ENCODE peak calls at places on chromosomes 2 and 18, in six cellular contexts. M, U, Z, Y, E and D are unnamed samples.
A peak's percentile ranks its signal among the peaks of the same experiment; 100 is the strongest.

GRCh38 chr2:224722250-224722649 is 6.1 kb upstream of the CCDC195 start:
- DNase-seq in M (no peak), U (peak; percentile 71), Z (no peak), Y (no peak), E (no peak), D (no peak)

GRCh38 chr2:234701421-234701820 is 204.5 kb upstream of the ARL4C start:
- DNase-seq in M (no peak), U (no peak), Z (no peak), Y (no peak), E (no peak), D (no peak)

GRCh38 chr2:197777823-197778407 is 7.2 kb downstream of the BOLL start:
- DNase-seq in M (peak; percentile 16), U (peak; percentile 40), Z (no peak), Y (peak; percentile 30), E (peak; percentile 51), D (peak; percentile 66)

GRCh38 chr2:26009567-26009963 is 24.3 kb upstream of the RAB10 start:
- DNase-seq in M (no peak), U (no peak), Z (no peak), Y (no peak), E (no peak), D (no peak)

GRCh38 chr2:134982603-134983002 is 64.0 kb downstream of the CCNT2 start:
- DNase-seq in M (no peak), U (no peak), Z (no peak), Y (no peak), E (no peak), D (no peak)

GRCh38 chr2:216163518-216163917 is 54.4 kb downstream of the XRCC5 start:
- DNase-seq in M (no peak), U (no peak), Z (no peak), Y (no peak), E (no peak), D (no peak)

GRCh38 chr18:11826836-11827235 is 24.4 kb upstream of the CHMP1B start:
- DNase-seq in M (no peak), U (no peak), Z (no peak), Y (no peak), E (peak; percentile 45), D (no peak)

GRCh38 chr18:46097378-46097852 is 681 bp downstream of the ATP5F1A start:
- DNase-seq in M (no peak), U (peak; percentile 36), Z (no peak), Y (no peak), E (no peak), D (no peak)

GRCh38 chr2:100782376-100782878 is 37.5 kb upstream of the NPAS2 start:
- DNase-seq in M (no peak), U (no peak), Z (no peak), Y (no peak), E (no peak), D (no peak)

GRCh38 chr2:171522057-171522803 is at the start of gene CYBRD1:
- DNase-seq in M (no peak), U (peak; percentile 91), Z (peak; percentile 63), Y (peak; percentile 78), E (peak; percentile 77), D (no peak)

GRCh38 chr18:40529478-40529877 is 1425.6 kb upstream of the PIK3C3 start:
- DNase-seq in M (no peak), U (peak; percentile 36), Z (no peak), Y (no peak), E (peak; percentile 45), D (peak; percentile 43)

GRCh38 chr2:111121873-111122630 is 1.3 kb downstream of the BCL2L11 start:
- DNase-seq in M (peak; percentile 73), U (peak; percentile 95), Z (peak; percentile 98), Y (peak; percentile 91), E (peak; percentile 93), D (peak; percentile 97)

GRCh38 chr2:111119004-111119846 is 1.5 kb upstream of the BCL2L11 start:
- DNase-seq in M (no peak), U (peak; percentile 24), Z (peak; percentile 44), Y (no peak), E (peak; percentile 43), D (no peak)

GRCh38 chr2:111119847-111120252 is 864 bp upstream of the BCL2L11 start:
- DNase-seq in M (no peak), U (no peak), Z (peak; percentile 61), Y (peak; percentile 39), E (no peak), D (no peak)

GRCh38 chr2:111121028-111121872 is 536 bp downstream of the BCL2L11 start:
- DNase-seq in M (no peak), U (peak; percentile 65), Z (peak; percentile 75), Y (peak; percentile 66), E (peak; percentile 60), D (peak; percentile 38)

GRCh38 chr2:111120253-111121027 is at the start of gene BCL2L11:
- DNase-seq in M (peak; percentile 82), U (peak; percentile 94), Z (peak; percentile 97), Y (peak; percentile 97), E (peak; percentile 91), D (peak; percentile 95)
- H3K4me1 ChIP-seq in M (peaks cover 61% of the 10 kb centered on the region), U (peaks cover 3% of the 10 kb centered on the region), Z (peaks cover 35% of the 10 kb centered on the region), Y (peaks cover 13% of the 10 kb centered on the region), E (no peaks in the 10 kb centered on the region), D (peaks cover 16% of the 10 kb centered on the region)

DNA sequence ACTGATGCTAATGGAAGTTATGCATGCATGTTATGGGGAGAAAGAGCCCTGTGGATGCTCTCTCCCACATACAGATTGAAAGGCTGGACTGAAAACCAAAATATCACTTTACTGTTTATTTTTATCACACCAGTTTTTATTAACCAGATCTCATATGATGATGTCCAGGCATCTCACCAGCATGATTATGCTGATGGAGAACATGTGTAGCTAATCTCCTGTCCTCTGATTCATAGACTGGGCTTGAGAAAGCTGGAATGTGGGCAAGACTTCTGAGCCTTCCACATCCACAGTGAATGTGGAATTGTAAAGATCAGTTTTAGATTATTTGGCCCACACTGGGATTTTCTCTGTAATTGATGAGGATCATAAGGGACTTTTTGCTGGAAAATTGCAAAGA is 137.9 kb downstream of the ICOS start:
- DNase-seq in M (no peak), U (peak; percentile 65), Z (no peak), Y (peak; percentile 37), E (no peak), D (no peak)
- TF ChIP-seq EZH2phosphoT487 in M (no peak), U (peak; percentile 52), Z (no peak), Y (no peak), E (no peak), D (no peak)

DNA sequence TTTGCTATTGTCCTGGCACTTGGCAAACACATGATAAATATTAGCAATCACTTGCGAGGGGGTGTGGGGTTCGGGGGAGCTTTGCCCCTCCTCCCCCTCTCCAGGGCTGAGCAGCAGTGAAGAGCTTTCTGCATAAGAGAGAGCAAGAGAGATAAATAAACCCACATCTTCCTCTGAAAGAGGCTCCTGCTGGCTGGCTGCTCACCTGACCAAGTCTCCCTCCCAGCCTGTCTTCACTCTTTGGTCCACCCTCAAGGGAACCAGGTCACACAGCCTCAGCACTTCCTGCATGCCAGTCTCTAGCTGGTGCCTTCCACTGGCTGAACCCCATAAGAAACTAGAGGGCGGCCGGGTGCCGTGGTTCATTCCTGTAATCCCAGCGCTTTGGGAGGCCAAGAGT is 18.5 kb upstream of the YWHAQ start:
- DNase-seq in M (no peak), U (no peak), Z (no peak), Y (no peak), E (no peak), D (no peak)
- H3K4me2 ChIP-seq in M (no peak overlapping the region), U (no peak overlapping the region), Z (no peak overlapping the region), Y (no peak overlapping the region), E (peak overlapping the region; percentile 48), D (no peak overlapping the region)

GRCh38 chr18:10290244-10291240 is 163.9 kb upstream of the APCDD1 start:
- DNase-seq in M (no peak), U (peak; percentile 32), Z (no peak), Y (no peak), E (no peak), D (no peak)

GRCh38 chr18:10291568-10291981 is 162.9 kb upstream of the APCDD1 start:
- DNase-seq in M (no peak), U (peak; percentile 83), Z (peak; percentile 20), Y (no peak), E (no peak), D (no peak)

GRCh38 chr18:10285283-10285640 is 169.2 kb upstream of the APCDD1 start:
- DNase-seq in M (no peak), U (no peak), Z (no peak), Y (no peak), E (no peak), D (no peak)

GRCh38 chr18:10286580-10287150 is 167.8 kb upstream of the APCDD1 start:
- DNase-seq in M (no peak), U (no peak), Z (no peak), Y (no peak), E (no peak), D (no peak)

GRCh38 chr18:10289265-10289664 is 165.2 kb upstream of the APCDD1 start:
- DNase-seq in M (no peak), U (no peak), Z (no peak), Y (no peak), E (no peak), D (no peak)
- H3K4me1 ChIP-seq in M (no peaks in the 10 kb centered on the region), U (peaks cover 8% of the 10 kb centered on the region), Z (peaks cover 27% of the 10 kb centered on the region), Y (no peaks in the 10 kb centered on the region), E (peaks cover 4% of the 10 kb centered on the region), D (no peaks in the 10 kb centered on the region)

GRCh38 chr18:2178036-2178435 is 393.3 kb downstream of the METTL4 start:
- DNase-seq in M (no peak), U (no peak), Z (no peak), Y (no peak), E (no peak), D (no peak)

GRCh38 chr18:2168022-2168421 is 403.3 kb downstream of the METTL4 start:
- DNase-seq in M (no peak), U (no peak), Z (no peak), Y (no peak), E (no peak), D (peak; percentile 19)

GRCh38 chr18:2171840-2172625 is 399.3 kb downstream of the METTL4 start:
- DNase-seq in M (no peak), U (no peak), Z (no peak), Y (no peak), E (no peak), D (peak; percentile 63)

GRCh38 chr18:2169656-2170055 is 401.6 kb downstream of the METTL4 start:
- DNase-seq in M (no peak), U (no peak), Z (no peak), Y (no peak), E (no peak), D (peak; percentile 23)

DNA sequence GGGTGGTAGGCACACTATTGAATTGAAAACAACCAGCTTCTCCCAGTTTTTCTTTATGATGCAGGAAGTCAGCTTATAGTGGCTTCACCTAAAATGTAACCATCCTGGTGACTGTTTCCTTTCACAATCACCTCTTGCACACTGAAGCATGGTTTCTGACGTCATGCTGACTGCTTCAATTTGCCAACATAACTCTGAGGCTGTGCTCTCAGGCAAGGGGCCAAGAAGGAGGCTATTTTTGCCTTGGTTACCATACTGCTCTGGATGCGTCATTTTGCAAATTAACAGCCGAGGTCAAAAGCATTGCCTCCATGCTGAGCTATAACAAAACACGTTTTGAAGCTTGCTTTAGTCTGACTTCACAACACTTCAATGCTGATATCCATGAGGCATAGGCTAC is 397.8 kb downstream of the METTL4 start:
- DNase-seq in M (no peak), U (peak; percentile 55), Z (no peak), Y (no peak), E (peak; percentile 2), D (peak; percentile 59)
- TF ChIP-seq EZH2phosphoT487 in M (no peak), U (no peak), Z (no peak), Y (no peak), E (no peak), D (no peak)

DNA sequence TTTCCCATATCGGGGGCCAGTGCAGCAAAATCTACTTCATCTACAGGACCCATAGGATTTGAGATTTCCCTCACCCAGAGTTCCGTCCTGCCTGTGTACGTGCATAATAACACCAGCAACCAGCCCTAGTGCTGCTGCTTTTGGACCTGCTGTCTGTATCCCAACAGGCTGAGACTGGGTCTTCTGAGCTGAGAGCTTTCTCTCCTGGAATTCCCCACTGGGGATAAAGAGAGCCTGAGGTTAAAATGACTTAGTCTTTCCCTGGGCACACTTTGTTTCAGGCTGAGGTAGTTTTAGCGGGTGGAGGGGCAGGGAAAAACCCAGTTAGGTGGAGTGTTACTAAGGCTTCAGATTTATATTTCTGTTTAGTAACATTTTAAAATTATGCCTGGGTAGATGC is 62.5 kb downstream of the SERTAD2 start:
- DNase-seq in M (no peak), U (no peak), Z (no peak), Y (no peak), E (no peak), D (no peak)
- H3K4me2 ChIP-seq in M (no peak overlapping the region), U (no peak overlapping the region), Z (no peak overlapping the region), Y (no peak overlapping the region), E (no peak overlapping the region), D (no peak overlapping the region)